ENCODE peak calls at places on chromosomes 5 and 9, in seven cellular contexts. O is type B pancreatic cell, F is kidney epithelial cell, D is non-pigmented ciliary epithelial cell, X is C1 segment of cervical spinal cord, B is astrocyte of the cerebellum, G is GM20000. J is an unnamed sample.
A peak's percentile ranks its signal among the peaks of the same experiment; 100 is the strongest.

GRCh38 chr5:56951946-56952691 is at the start of gene MIER3:
- DNase-seq in O (peak; percentile 84), F (no peak), D (no peak), X (peak; percentile 72), B (peak; percentile 28), G (peak; percentile 98), J (peak; percentile 36)

GRCh38 chr5:159393854-159394274 is 63.6 kb upstream of the IL12B start:
- DNase-seq in O (no peak), F (no peak), D (no peak), X (no peak), B (no peak), G (no peak), J (no peak)

GRCh38 chr5:140322751-140323731 is 20.1 kb upstream of the PFDN1 start:
- DNase-seq in O (no peak), F (peak; percentile 89), D (peak; percentile 93), X (peak; percentile 28), B (peak; percentile 85), G (no peak), J (peak; percentile 88)

GRCh38 chr9:120925535-120926396 is 830 bp downstream of the TRAF1 start:
- DNase-seq in O (no peak), F (peak; percentile 83), D (peak; percentile 73), X (no peak), B (peak; percentile 68), G (peak; percentile 78), J (peak; percentile 36)

GRCh38 chr9:94861589-94862241 is 135.2 kb downstream of the AOPEP start:
- DNase-seq in O (no peak), F (no peak), D (no peak), X (no peak), B (no peak), G (no peak), J (no peak)

GRCh38 chr9:92377904-92378303 is 26.5 kb downstream of the OGN start:
- DNase-seq in O (no peak), F (no peak), D (no peak), X (no peak), B (no peak), G (no peak), J (no peak)

GRCh38 chr9:92969516-92970466 is 22.5 kb downstream of the FGD3 start:
- DNase-seq in O (peak; percentile 54), F (no peak), D (no peak), X (no peak), B (no peak), G (no peak), J (no peak)

GRCh38 chr5:14210729-14211128 is 67.6 kb downstream of the TRIO start:
- DNase-seq in O (no peak), F (no peak), D (no peak), X (no peak), B (no peak), G (no peak), J (no peak)

GRCh38 chr9:134913041-134913712 is 4.5 kb downstream of the FCN1 start:
- DNase-seq in O (peak; percentile 65), F (no peak), D (no peak), X (no peak), B (no peak), G (no peak), J (no peak)

GRCh38 chr9:37730840-37731239 is 22.8 kb upstream of the TRMT10B start:
- DNase-seq in O (no peak), F (no peak), D (no peak), X (no peak), B (no peak), G (no peak), J (no peak)

GRCh38 chr5:176514244-176514918 is 22.8 kb downstream of the RNF44 start:
- DNase-seq in O (no peak), F (no peak), D (no peak), X (no peak), B (no peak), G (no peak), J (no peak)

GRCh38 chr5:6525910-6526309 is 77.3 kb downstream of the UBE2QL1 start:
- DNase-seq in O (no peak), F (no peak), D (no peak), X (no peak), B (no peak), G (peak; percentile 66), J (no peak)

GRCh38 chr9:95985656-95986055 is 110.2 kb downstream of the ERCC6L2 start:
- DNase-seq in O (no peak), F (no peak), D (no peak), X (no peak), B (no peak), G (no peak), J (no peak)

GRCh38 chr5:89156226-89156625 is 273.2 kb upstream of the MEF2C start:
- DNase-seq in O (no peak), F (no peak), D (no peak), X (no peak), B (no peak), G (no peak), J (no peak)

GRCh38 chr9:123036886-123037540 is 3.5 kb downstream of the GPR21 start:
- DNase-seq in O (no peak), F (no peak), D (no peak), X (no peak), B (no peak), G (no peak), J (no peak)

GRCh38 chr5:135365281-135365680 is 33.8 kb downstream of the MACROH2A1 start:
- DNase-seq in O (no peak), F (no peak), D (no peak), X (no peak), B (no peak), G (no peak), J (no peak)

GRCh38 chr9:125444956-125445506 is 183.4 kb downstream of the GAPVD1 start:
- DNase-seq in O (no peak), F (no peak), D (no peak), X (no peak), B (no peak), G (no peak), J (no peak)

GRCh38 chr5:62343428-62343827 is 37.4 kb downstream of the KIF2A start:
- DNase-seq in O (no peak), F (no peak), D (no peak), X (no peak), B (no peak), G (no peak), J (no peak)

GRCh38 chr5:1182633-1183423 is 18.6 kb upstream of the SLC6A19 start:
- DNase-seq in O (no peak), F (no peak), D (no peak), X (peak; percentile 75), B (no peak), G (no peak), J (no peak)

GRCh38 chr5:40046792-40047191 is 622.0 kb upstream of the DAB2 start:
- DNase-seq in O (no peak), F (peak; percentile 71), D (peak; percentile 47), X (no peak), B (peak; percentile 63), G (no peak), J (no peak)

GRCh38 chr5:39102684-39103155 is 28.5 kb upstream of the RICTOR start:
- DNase-seq in O (no peak), F (no peak), D (no peak), X (no peak), B (no peak), G (no peak), J (no peak)

GRCh38 chr9:87229127-87229526 is 268.5 kb upstream of the DAPK1 start:
- DNase-seq in O (no peak), F (no peak), D (no peak), X (no peak), B (no peak), G (no peak), J (no peak)

GRCh38 chr5:172437445-172438303 is 16.7 kb downstream of the SH3PXD2B start:
- DNase-seq in O (no peak), F (no peak), D (peak; percentile 70), X (peak; percentile 46), B (no peak), G (no peak), J (peak; percentile 95)

GRCh38 chr9:114078021-114078780 is at the start of gene AMBP:
- DNase-seq in O (no peak), F (no peak), D (no peak), X (no peak), B (no peak), G (no peak), J (no peak)

GRCh38 chr9:16689352-16689938 is 181.0 kb downstream of the BNC2 start:
- DNase-seq in O (no peak), F (no peak), D (no peak), X (no peak), B (no peak), G (no peak), J (no peak)

GRCh38 chr5:51829691-51830090 is 446.4 kb downstream of the ISL1 start:
- DNase-seq in O (no peak), F (no peak), D (no peak), X (no peak), B (no peak), G (no peak), J (peak; percentile 46)

GRCh38 chr9:37679649-37680402 is 29.1 kb downstream of the FRMPD1 start:
- DNase-seq in O (no peak), F (no peak), D (no peak), X (no peak), B (no peak), G (no peak), J (no peak)

GRCh38 chr5:122121782-122122465 is 7.4 kb upstream of the ZNF474 start:
- DNase-seq in O (no peak), F (peak; percentile 71), D (no peak), X (no peak), B (no peak), G (no peak), J (no peak)

GRCh38 chr9:107087256-107087655 is 195.8 kb upstream of the RAD23B start:
- DNase-seq in O (no peak), F (no peak), D (no peak), X (no peak), B (no peak), G (no peak), J (no peak)

GRCh38 chr9:3337515-3337914 is 188.3 kb downstream of the RFX3 start:
- DNase-seq in O (no peak), F (peak; percentile 12), D (no peak), X (no peak), B (peak; percentile 31), G (no peak), J (no peak)

GRCh38 chr9:78030553-78031270 is 899 bp downstream of the GNAQ start:
- DNase-seq in O (peak; percentile 78), F (no peak), D (no peak), X (peak; percentile 60), B (no peak), G (peak; percentile 22), J (peak; percentile 13)

GRCh38 chr9:136941231-136942111 is 3.1 kb downstream of the FBXW5 start:
- DNase-seq in O (no peak), F (no peak), D (no peak), X (no peak), B (no peak), G (no peak), J (no peak)

GRCh38 chr5:74026310-74026709 is 400.3 kb downstream of the ARHGEF28 start:
- DNase-seq in O (no peak), F (no peak), D (no peak), X (no peak), B (no peak), G (no peak), J (no peak)

GRCh38 chr5:96844476-96844990 is 31.8 kb upstream of the ERAP2 start:
- DNase-seq in O (no peak), F (no peak), D (no peak), X (no peak), B (peak; percentile 70), G (no peak), J (no peak)

GRCh38 chr5:132646867-132647266 is 11.1 kb upstream of the IL13 start:
- DNase-seq in O (no peak), F (no peak), D (no peak), X (no peak), B (no peak), G (no peak), J (no peak)

J was measured in retinal pigment epithelial cell.